ENCODE peak calls at places on chromosomes 4 and X, in five cellular contexts. One of them, this sample, is unnamed.

GRCh38 chr4:135277980-135278315 is 1076.4 kb upstream of the PABPC4L start:
- DNase-seq in IMR-90: no peak
- DNase-seq in tibial nerve: no peak
- DNase-seq in effector memory CD4-positive, alpha-beta T cell: no peak
- DNase-seq in mucosa of gallbladder: no peak
- DNase-seq in this sample: no peak

GRCh38 chr4:86608757-86609375 is 14.8 kb downstream of the PTPN13 start:
- DNase-seq in IMR-90: peak; percentile 49
- DNase-seq in tibial nerve: no peak
- DNase-seq in effector memory CD4-positive, alpha-beta T cell: no peak
- DNase-seq in mucosa of gallbladder: no peak
- DNase-seq in this sample: no peak

GRCh38 chr4:40870076-40870624 is 120.4 kb downstream of the NSUN7 start:
- DNase-seq in IMR-90: no peak
- DNase-seq in tibial nerve: no peak
- DNase-seq in effector memory CD4-positive, alpha-beta T cell: no peak
- DNase-seq in mucosa of gallbladder: no peak
- DNase-seq in this sample: no peak

GRCh38 chr4:40827774-40828173 is 78.0 kb downstream of the NSUN7 start:
- DNase-seq in IMR-90: peak; percentile 6
- DNase-seq in tibial nerve: no peak
- DNase-seq in effector memory CD4-positive, alpha-beta T cell: no peak
- DNase-seq in mucosa of gallbladder: no peak
- DNase-seq in this sample: no peak

GRCh38 chr4:152014280-152014679 is 253.5 kb upstream of the GATB start:
- DNase-seq in IMR-90: no peak
- DNase-seq in tibial nerve: no peak
- DNase-seq in effector memory CD4-positive, alpha-beta T cell: peak; percentile 18
- DNase-seq in mucosa of gallbladder: no peak
- DNase-seq in this sample: no peak

GRCh38 chr4:147749811-147750321 is 18.0 kb downstream of the ARHGAP10 start:
- DNase-seq in IMR-90: no peak
- DNase-seq in tibial nerve: no peak
- DNase-seq in effector memory CD4-positive, alpha-beta T cell: no peak
- DNase-seq in mucosa of gallbladder: no peak
- DNase-seq in this sample: no peak

GRCh38 chrX:41561045-41561444 is 113.9 kb downstream of the NYX start:
- DNase-seq in IMR-90: peak; percentile 95
- DNase-seq in tibial nerve: no peak
- DNase-seq in effector memory CD4-positive, alpha-beta T cell: peak; percentile 17
- DNase-seq in mucosa of gallbladder: peak; percentile 29
- DNase-seq in this sample: peak; percentile 61

GRCh38 chrX:16594490-16594889 is 55.5 kb upstream of the S100G start:
- DNase-seq in IMR-90: no peak
- DNase-seq in tibial nerve: no peak
- DNase-seq in effector memory CD4-positive, alpha-beta T cell: no peak
- DNase-seq in mucosa of gallbladder: no peak
- DNase-seq in this sample: no peak

GRCh38 chr4:172153694-172154093 is 340.5 kb downstream of the GALNTL6 start:
- DNase-seq in IMR-90: no peak
- DNase-seq in tibial nerve: no peak
- DNase-seq in effector memory CD4-positive, alpha-beta T cell: no peak
- DNase-seq in mucosa of gallbladder: no peak
- DNase-seq in this sample: no peak

GRCh38 chr4:89737888-89738287 is 99.1 kb downstream of the SNCA start:
- DNase-seq in IMR-90: no peak
- DNase-seq in tibial nerve: no peak
- DNase-seq in effector memory CD4-positive, alpha-beta T cell: no peak
- DNase-seq in mucosa of gallbladder: no peak
- DNase-seq in this sample: no peak

GRCh38 chr4:177403746-177404145 is 38.5 kb downstream of the AGA start:
- DNase-seq in IMR-90: no peak
- DNase-seq in tibial nerve: no peak
- DNase-seq in effector memory CD4-positive, alpha-beta T cell: no peak
- DNase-seq in mucosa of gallbladder: no peak
- DNase-seq in this sample: no peak

GRCh38 chr4:152239216-152239615 is 296.7 kb downstream of the FBXW7 start:
- DNase-seq in IMR-90: no peak
- DNase-seq in tibial nerve: no peak
- DNase-seq in effector memory CD4-positive, alpha-beta T cell: no peak
- DNase-seq in mucosa of gallbladder: no peak
- DNase-seq in this sample: no peak

GRCh38 chr4:103498161-103499070 is 221.4 kb downstream of the TACR3 start:
- DNase-seq in IMR-90: peak; percentile 4
- DNase-seq in tibial nerve: no peak
- DNase-seq in effector memory CD4-positive, alpha-beta T cell: no peak
- DNase-seq in mucosa of gallbladder: no peak
- DNase-seq in this sample: no peak